ENCODE peak calls at places on chromosomes 12 and 14, in ten cellular contexts. E is erythroblast; H is endodermal cell; I is NCI-H2107; K is HEK293T; G is substantia nigra; T is stimulated activated CD4-positive, alpha-beta T cell treated with anti-CD3 and anti-CD28 coated beads, Interleukin-4, amount 100 ng/mL, for 24 hours; F is osteocyte; V is NCI-H1105; W is MCF 10A. U is an unnamed sample.

GRCh38 chr12:70659077-70659606 is 21.9 kb upstream of the PTPRB start:
- DNase-seq in E (no peak), H (no peak), I (no peak), K (no peak), G (no peak), T (no peak), F (no peak), V (no peak), W (no peak), U (no peak)

GRCh38 chr14:71555654-71556559 is 376.3 kb upstream of the RGS6 start:
- DNase-seq in E (no peak), H (no peak), I (no peak), K (no peak), G (no peak), T (peak), F (no peak), V (no peak), W (peak), U (no peak)

GRCh38 chr12:104243971-104244370 is 28.4 kb downstream of the TXNRD1 start:
- DNase-seq in E (no peak), H (no peak), I (no peak), K (no peak), G (no peak), T (no peak), F (no peak), V (no peak), W (no peak), U (no peak)

GRCh38 chr14:90140298-90140955 is 78.6 kb downstream of the KCNK13 start:
- DNase-seq in E (no peak), H (no peak), I (no peak), K (peak), G (no peak), T (no peak), F (no peak), V (no peak), W (peak), U (no peak)

GRCh38 chr12:108047130-108047550 is 81.9 kb upstream of the WSCD2 start:
- DNase-seq in E (no peak), H (no peak), I (no peak), K (no peak), G (no peak), T (no peak), F (no peak), V (no peak), W (no peak), U (no peak)

GRCh38 chr12:88496429-88497190 is 83.7 kb downstream of the KITLG start:
- DNase-seq in E (no peak), H (no peak), I (no peak), K (no peak), G (no peak), T (no peak), F (no peak), V (no peak), W (no peak), U (no peak)

GRCh38 chr12:102883204-102883799 is 33.7 kb downstream of the PAH start:
- DNase-seq in E (peak), H (peak), I (peak), K (peak), G (peak), T (peak), F (no peak), V (peak), W (peak), U (peak)

GRCh38 chr12:57165741-57166140 is 18.3 kb upstream of the LRP1-AS start:
- DNase-seq in E (no peak), H (no peak), I (no peak), K (no peak), G (no peak), T (no peak), F (no peak), V (no peak), W (peak), U (no peak)

GRCh38 chr12:131375261-131375971 is 335.5 kb upstream of the SFSWAP start:
- DNase-seq in E (no peak), H (peak), I (no peak), K (no peak), G (no peak), T (no peak), F (peak), V (no peak), W (no peak), U (no peak)